ENCODE peak calls at places on chromosomes 6 and 20, in four cellular contexts. C is stimulated activated CD4-positive, alpha-beta T cell treated with anti-CD3 and anti-CD28 coated beads, Interleukin-2, amount 100 ng/mL, for 48 hours; G is cerebellar cortex; K is AG08396. E is an unnamed sample.

GRCh38 chr20:43287637-43288036 is 97.9 kb upstream of the PTPRT start:
- DNase-seq in C (no peak), K (no peak), G (no peak), E (no peak)

GRCh38 chr6:31228484-31228883 is 43.4 kb downstream of the HLA-C start:
- DNase-seq in G (no peak), C (no peak), K (no peak), E (no peak)

GRCh38 chr20:957544-957943 is 41.4 kb upstream of the ANGPT4 start:
- DNase-seq in C (no peak), G (no peak), K (peak), E (no peak)

GRCh38 chr6:142760152-142760551 is 184.8 kb downstream of the HIVEP2 start:
- DNase-seq in C (no peak), G (no peak), K (peak), E (no peak)

GRCh38 chr6:125136378-125136777 is 17.2 kb upstream of the TPD52L1 start:
- DNase-seq in C (no peak), G (no peak), K (no peak), E (no peak)

GRCh38 chr20:49320460-49320859 is 42.6 kb upstream of the ZNFX1 start:
- DNase-seq in G (peak), C (no peak), K (peak), E (peak)

GRCh38 chr6:144840619-144841018 is 555.5 kb downstream of the UTRN start:
- DNase-seq in G (no peak), K (no peak), C (no peak), E (no peak)

GRCh38 chr20:51043811-51044210 is 20.9 kb upstream of the KCNG1 start:
- DNase-seq in C (no peak), G (no peak), K (no peak), E (no peak)

GRCh38 chr6:41284726-41285125 is 1.8 kb downstream of the TREM1 start:
- DNase-seq in G (no peak), C (no peak), K (peak), E (peak)

GRCh38 chr20:25587536-25587935 is 2.2 kb upstream of the NINL start:
- DNase-seq in C (no peak), G (no peak), K (no peak), E (no peak)

E was measured in HTR-8/SVneo.